ENCODE peak calls at places on chromosomes 5 and 9, in ten cellular contexts. V is Right ventricle myocardium superior; G is uterus; U is activated effector memory CD4-positive, alpha-beta T cell treated with anti-CD3 and anti-CD28 coated beads, Interleukin-2, amount 50 U/mL, for 16 hours; A is left ventricle myocardium inferior; P is fibroblast of mammary gland; Y is NCI-H2081; W is iPS-NIHi11; X is GM19239; S is activated CD8-positive, alpha-beta memory T cell treated with anti-CD3 and anti-CD28 coated beads, Interleukin-2, amount 10 ng/mL, durations not matched to agents 7 days and 5 days. D is an unnamed sample.

GRCh38 chr9:110671849-110672248 is 3.3 kb downstream of the MUSK start:
- DNase-seq in U (no peak), W (no peak), V (no peak), X (no peak), S (no peak), P (no peak), Y (no peak), A (no peak), G (no peak), D (no peak)

GRCh38 chr5:77394064-77394716 is 97.9 kb downstream of the WDR41 start:
- DNase-seq in X (no peak), G (no peak), W (no peak), Y (no peak), A (no peak), V (no peak), U (no peak), P (no peak), S (no peak), D (no peak)

GRCh38 chr5:74401566-74402320 is 238.8 kb downstream of the ENC1 start:
- DNase-seq in G (no peak), Y (no peak), S (no peak), P (no peak), W (no peak), A (no peak), X (no peak), V (no peak), U (no peak), D (no peak)

GRCh38 chr9:92245005-92245797 is 48.3 kb downstream of the IARS1 start:
- DNase-seq in Y (no peak), A (no peak), W (no peak), G (no peak), S (no peak), U (no peak), P (peak; percentile 93), V (no peak), X (no peak), D (no peak)

GRCh38 chr9:121744002-121744686 is 92.7 kb downstream of the DAB2IP start:
- DNase-seq in X (peak; percentile 36), P (peak; percentile 45), A (peak; percentile 65), S (peak; percentile 81), U (no peak), V (peak; percentile 79), G (peak; percentile 67), Y (no peak), W (peak; percentile 68), D (no peak)

GRCh38 chr9:90020277-90020871 is 415.6 kb downstream of the GADD45G start:
- DNase-seq in U (no peak), X (no peak), A (no peak), Y (no peak), S (no peak), W (no peak), P (no peak), G (no peak), V (no peak), D (no peak)

GRCh38 chr5:52692618-52693017 is 95.1 kb upstream of the ITGA1 start:
- DNase-seq in Y (no peak), G (no peak), W (no peak), V (no peak), X (no peak), A (no peak), S (no peak), U (no peak), P (no peak), D (no peak)

GRCh38 chr9:289121-289520 is 74.5 kb downstream of the DOCK8 start:
- DNase-seq in Y (no peak), U (no peak), W (no peak), A (no peak), G (no peak), X (no peak), V (no peak), S (no peak), P (no peak), D (no peak)

GRCh38 chr9:78707481-78707977 is 410.6 kb downstream of the PSAT1 start:
- DNase-seq in G (no peak), S (no peak), W (no peak), V (no peak), U (no peak), X (no peak), Y (no peak), A (no peak), P (no peak), D (no peak)

GRCh38 chr5:58477760-58478159 is 13.5 kb upstream of the GAPT start:
- DNase-seq in V (no peak), U (no peak), G (no peak), W (no peak), Y (no peak), P (no peak), X (no peak), A (no peak), S (no peak), D (no peak)

GRCh38 chr9:34405719-34406118 is 29.0 kb upstream of the MYORG start:
- DNase-seq in G (no peak), P (peak; percentile 65), V (no peak), S (no peak), U (no peak), Y (no peak), X (no peak), W (no peak), A (no peak), D (no peak)

GRCh38 chr9:93662952-93663572 is 86.7 kb downstream of the PHF2 start:
- DNase-seq in U (peak; percentile 59), P (no peak), S (no peak), Y (no peak), G (no peak), V (no peak), W (no peak), A (peak; percentile 3), X (no peak), D (no peak)

GRCh38 chr5:13508559-13508958 is 435.9 kb downstream of the DNAH5 start:
- DNase-seq in S (no peak), V (no peak), W (no peak), Y (no peak), P (no peak), A (no peak), X (no peak), U (no peak), G (no peak), D (no peak)

GRCh38 chr5:145203193-145203592 is 631.9 kb downstream of the PRELID2 start:
- DNase-seq in X (no peak), U (no peak), Y (no peak), V (no peak), A (no peak), P (peak; percentile 1), S (no peak), W (no peak), G (no peak), D (no peak)

GRCh38 chr5:95543017-95543705 is 11.6 kb downstream of the SKIC3 start:
- DNase-seq in A (no peak), X (no peak), W (no peak), P (no peak), Y (no peak), V (no peak), S (no peak), U (no peak), G (no peak), D (no peak)

GRCh38 chr9:6669881-6670280 is 24.4 kb upstream of the GLDC start:
- DNase-seq in A (no peak), V (no peak), P (no peak), U (no peak), Y (no peak), G (no peak), X (no peak), W (no peak), S (no peak), D (no peak)

GRCh38 chr5:1670342-1670741 is 129.3 kb downstream of the MRPL36 start:
- DNase-seq in S (no peak), W (no peak), X (no peak), V (no peak), U (no peak), Y (no peak), A (no peak), G (no peak), P (peak; percentile 90), D (no peak)

GRCh38 chr9:107274953-107275422 is 8.1 kb upstream of the RAD23B start:
- DNase-seq in X (no peak), G (no peak), A (no peak), Y (no peak), U (no peak), S (no peak), W (no peak), P (peak; percentile 100), V (no peak), D (no peak)

GRCh38 chr9:97850746-97851449 is 2.1 kb upstream of the FOXE1 start:
- DNase-seq in S (no peak), P (no peak), X (no peak), A (no peak), Y (no peak), W (no peak), G (no peak), U (no peak), V (no peak), D (no peak)

GRCh38 chr9:138115506-138115905 is 237.9 kb downstream of the CACNA1B start:
- DNase-seq in S (no peak), U (peak; percentile 36), Y (no peak), W (no peak), V (no peak), X (no peak), P (no peak), A (no peak), G (no peak), D (no peak)

GRCh38 chr5:14399054-14399657 is 182.4 kb upstream of the OTULINL start:
- DNase-seq in X (no peak), V (no peak), Y (peak; percentile 78), U (no peak), A (no peak), P (peak; percentile 86), G (no peak), W (no peak), S (no peak), D (peak; percentile 51)

GRCh38 chr9:121861501-121862180 is 210.2 kb downstream of the DAB2IP start:
- DNase-seq in V (peak; percentile 61), A (peak; percentile 37), X (no peak), P (peak; percentile 45), U (no peak), Y (no peak), S (no peak), W (peak; percentile 61), G (peak; percentile 61), D (no peak)

GRCh38 chr9:136547508-136548215 is 1.8 kb upstream of the NOTCH1 start:
- DNase-seq in S (no peak), W (no peak), G (no peak), U (no peak), Y (no peak), X (no peak), V (no peak), P (no peak), A (no peak), D (no peak)

GRCh38 chr9:123282343-123283047 is 14.1 kb upstream of the STRBP start:
- DNase-seq in S (no peak), X (no peak), W (no peak), P (peak; percentile 4), G (peak; percentile 29), Y (no peak), V (peak; percentile 80), U (no peak), A (peak; percentile 68), D (no peak)

GRCh38 chr5:2005101-2006041 is 122.6 kb upstream of the IRX4 start:
- DNase-seq in S (peak; percentile 22), Y (no peak), X (no peak), W (no peak), V (no peak), A (no peak), P (no peak), U (no peak), G (no peak), D (no peak)

GRCh38 chr5:32500206-32500605 is 55.7 kb upstream of the ZFR start:
- DNase-seq in S (no peak), P (no peak), X (no peak), V (no peak), Y (no peak), G (no peak), U (no peak), A (no peak), W (peak; percentile 48), D (no peak)

GRCh38 chr9:10604927-10605326 is 7.9 kb downstream of the PTPRD start:
- DNase-seq in U (no peak), V (no peak), A (no peak), W (no peak), P (no peak), S (no peak), X (no peak), G (no peak), Y (no peak), D (no peak)

GRCh38 chr9:100427366-100428263 is 672 bp downstream of the MSANTD3 start:
- DNase-seq in U (no peak), V (peak; percentile 61), X (peak; percentile 26), Y (peak; percentile 18), A (peak; percentile 30), G (peak; percentile 66), W (peak; percentile 73), P (peak; percentile 76), S (peak; percentile 52), D (no peak)

D was measured in CD4-positive, alpha-beta memory T cell.